ENCODE peak calls at places on chromosomes 3 and 15, in seven cellular contexts. W is CD8-positive, alpha-beta memory T cell; F is left ventricle myocardium inferior; P is foreskin fibroblast; S is GM20000; E is iris pigment epithelial cell; R is H9. M is an unnamed sample.

GRCh38 chr3:37988931-37989525 is 1.6 kb upstream of the VILL start:
- DNase-seq in W (no peak), F (no peak), P (no peak), S (no peak), E (no peak), R (no peak), M (no peak)

GRCh38 chr15:27899583-27900295 is 199.4 kb downstream of the OCA2 start:
- DNase-seq in W (no peak), F (no peak), P (no peak), S (no peak), E (no peak), R (peak; percentile 40), M (no peak)

GRCh38 chr15:39888809-39889208 is 31.3 kb downstream of the GPR176 start:
- DNase-seq in W (no peak), F (no peak), P (peak; percentile 31), S (no peak), E (no peak), R (no peak), M (no peak)

GRCh38 chr3:150786791-150787190 is 23.8 kb upstream of the SIAH2 start:
- DNase-seq in W (no peak), F (no peak), P (no peak), S (no peak), E (no peak), R (no peak), M (no peak)

GRCh38 chr3:102038477-102039142 is 189.3 kb downstream of the NFKBIZ start:
- DNase-seq in W (no peak), F (no peak), P (no peak), S (peak; percentile 50), E (no peak), R (no peak), M (no peak)

GRCh38 chr3:138328341-138328740 is 1.3 kb downstream of the NME9 start:
- DNase-seq in W (no peak), F (no peak), P (peak; percentile 51), S (no peak), E (peak; percentile 44), R (no peak), M (no peak)

GRCh38 chr15:99102332-99103235 is 2.3 kb upstream of the SYNM start:
- DNase-seq in W (no peak), F (no peak), P (no peak), S (no peak), E (no peak), R (no peak), M (peak; percentile 58)

GRCh38 chr3:30894521-30895289 is at the start of gene GADL1:
- DNase-seq in W (no peak), F (peak; percentile 24), P (peak; percentile 59), S (peak; percentile 13), E (peak; percentile 14), R (peak; percentile 54), M (peak; percentile 85)

GRCh38 chr15:71386005-71386404 is 270.7 kb downstream of the THSD4 start:
- DNase-seq in W (no peak), F (no peak), P (no peak), S (no peak), E (no peak), R (no peak), M (no peak)

GRCh38 chr3:25427155-25428002 is 684 bp upstream of the RARB start:
- DNase-seq in W (no peak), F (no peak), P (peak; percentile 14), S (no peak), E (peak; percentile 91), R (no peak), M (peak; percentile 54)

GRCh38 chr3:150920236-150920635 is 15.0 kb upstream of the MINDY4B start:
- DNase-seq in W (no peak), F (no peak), P (no peak), S (no peak), E (no peak), R (no peak), M (no peak)

GRCh38 chr3:126119008-126119675 is 35.2 kb upstream of the SLC41A3 start:
- DNase-seq in W (no peak), F (no peak), P (no peak), S (no peak), E (no peak), R (peak; percentile 10), M (peak; percentile 52)

GRCh38 chr3:172260381-172260780 is 187.9 kb downstream of the GHSR start:
- DNase-seq in W (no peak), F (no peak), P (peak; percentile 61), S (no peak), E (peak; percentile 83), R (no peak), M (no peak)

GRCh38 chr15:53072077-53072476 is 281.9 kb upstream of the ONECUT1 start:
- DNase-seq in W (no peak), F (no peak), P (peak; percentile 8), S (peak; percentile 10), E (peak; percentile 38), R (peak; percentile 88), M (peak; percentile 98)

GRCh38 chr15:25185156-25185710 is 230.4 kb downstream of the SNRPN start:
- DNase-seq in W (no peak), F (peak; percentile 3), P (no peak), S (no peak), E (no peak), R (no peak), M (peak; percentile 40)

GRCh38 chr3:192687488-192688152 is 39.7 kb downstream of the FGF12 start:
- DNase-seq in W (no peak), F (peak; percentile 44), P (no peak), S (no peak), E (no peak), R (no peak), M (no peak)

GRCh38 chr3:129475863-129476262 is 35.8 kb downstream of the IFT122 start:
- DNase-seq in W (no peak), F (no peak), P (no peak), S (no peak), E (no peak), R (no peak), M (no peak)

GRCh38 chr15:29596266-29596665 is 226.0 kb downstream of the TJP1 start:
- DNase-seq in W (no peak), F (no peak), P (peak; percentile 22), S (no peak), E (peak; percentile 29), R (no peak), M (no peak)

GRCh38 chr15:52626671-52627369 is 52.4 kb downstream of the ATOSA start:
- DNase-seq in W (no peak), F (no peak), P (no peak), S (no peak), E (no peak), R (no peak), M (no peak)

GRCh38 chr3:43025423-43025822 is 46.3 kb downstream of the GASK1A start:
- DNase-seq in W (no peak), F (no peak), P (no peak), S (no peak), E (no peak), R (no peak), M (peak; percentile 74)

GRCh38 chr3:197181751-197182150 is 116.7 kb downstream of the DLG1 start:
- DNase-seq in W (no peak), F (peak; percentile 24), P (peak; percentile 48), S (no peak), E (peak; percentile 95), R (no peak), M (no peak)

GRCh38 chr15:40247406-40247971 is 8.6 kb downstream of the PAK6 start:
- DNase-seq in W (no peak), F (peak; percentile 4), P (no peak), S (no peak), E (no peak), R (no peak), M (no peak)

GRCh38 chr3:59327324-59327939 is 277.6 kb upstream of the CFAP20DC start:
- DNase-seq in W (no peak), F (no peak), P (no peak), S (no peak), E (peak; percentile 88), R (no peak), M (peak; percentile 58)

GRCh38 chr3:193844472-193844871 is 251.5 kb downstream of the OPA1 start:
- DNase-seq in W (no peak), F (no peak), P (no peak), S (no peak), E (no peak), R (no peak), M (no peak)

GRCh38 chr15:80615783-80616391 is 79.2 kb upstream of the ABHD17C start:
- DNase-seq in W (no peak), F (peak; percentile 68), P (peak; percentile 62), S (no peak), E (peak; percentile 83), R (no peak), M (no peak)

M was measured in islet precursor cell.